ENCODE peak calls at places on chromosome 5, in five cellular contexts. One of them, this sample, is unnamed.

GRCh38 chr5:55497712-55498111 is 37.1 kb downstream of the PLPP1 start:
- DNase-seq in K562: no peak
- DNase-seq in HCT116: no peak
- DNase-seq in GM12878: no peak
- DNase-seq in HepG2: no peak
- DNase-seq in this sample: no peak

GRCh38 chr5:32068561-32068960 is 105.6 kb downstream of the GOLPH3 start:
- DNase-seq in K562: no peak
- DNase-seq in HCT116: no peak
- DNase-seq in GM12878: no peak
- DNase-seq in HepG2: no peak
- DNase-seq in this sample: no peak

GRCh38 chr5:14108170-14108996 is 34.8 kb upstream of the TRIO start:
- DNase-seq in K562: peak; percentile 78
- DNase-seq in HCT116: peak; percentile 71
- DNase-seq in GM12878: peak; percentile 44
- DNase-seq in HepG2: peak; percentile 54
- DNase-seq in this sample: peak; percentile 69

GRCh38 chr5:109786177-109786576 is 96.5 kb downstream of the MAN2A1 start:
- DNase-seq in K562: no peak
- DNase-seq in HCT116: no peak
- DNase-seq in GM12878: no peak
- DNase-seq in HepG2: no peak
- DNase-seq in this sample: no peak

GRCh38 chr5:140794594-140795258 is at the start of gene PCDHA2:
- DNase-seq in K562: no peak
- DNase-seq in HCT116: no peak
- DNase-seq in GM12878: no peak
- DNase-seq in HepG2: no peak
- DNase-seq in this sample: no peak

GRCh38 chr5:84255318-84255717 is 129.4 kb downstream of the EDIL3 start:
- DNase-seq in K562: no peak
- DNase-seq in HCT116: peak; percentile 47
- DNase-seq in GM12878: no peak
- DNase-seq in HepG2: peak; percentile 3
- DNase-seq in this sample: no peak

GRCh38 chr5:77319140-77319539 is 108.7 kb downstream of the PDE8B start:
- DNase-seq in K562: no peak
- DNase-seq in HCT116: no peak
- DNase-seq in GM12878: no peak
- DNase-seq in HepG2: no peak
- DNase-seq in this sample: no peak

GRCh38 chr5:4363045-4363444 is 767.4 kb downstream of the IRX1 start:
- DNase-seq in K562: no peak
- DNase-seq in HCT116: no peak
- DNase-seq in GM12878: no peak
- DNase-seq in HepG2: no peak
- DNase-seq in this sample: no peak

GRCh38 chr5:35852084-35852734 is 4.5 kb upstream of the IL7R start:
- DNase-seq in K562: no peak
- DNase-seq in HCT116: no peak
- DNase-seq in GM12878: peak; percentile 26
- DNase-seq in HepG2: no peak
- DNase-seq in this sample: peak; percentile 12

GRCh38 chr5:53362521-53362941 is 117.9 kb upstream of the FST start:
- DNase-seq in K562: no peak
- DNase-seq in HCT116: no peak
- DNase-seq in GM12878: no peak
- DNase-seq in HepG2: no peak
- DNase-seq in this sample: no peak

GRCh38 chr5:81853005-81853357 is 102.1 kb upstream of the SSBP2 start:
- DNase-seq in K562: peak; percentile 50
- DNase-seq in HCT116: no peak
- DNase-seq in GM12878: no peak
- DNase-seq in HepG2: no peak
- DNase-seq in this sample: no peak

GRCh38 chr5:81851481-81852178 is 100.7 kb upstream of the SSBP2 start:
- DNase-seq in K562: peak; percentile 90
- DNase-seq in HCT116: peak; percentile 84
- DNase-seq in GM12878: peak; percentile 77
- DNase-seq in HepG2: peak; percentile 58
- DNase-seq in this sample: peak; percentile 96

GRCh38 chr5:81850932-81851331 is 100.0 kb upstream of the SSBP2 start:
- DNase-seq in K562: no peak
- DNase-seq in HCT116: no peak
- DNase-seq in GM12878: no peak
- DNase-seq in HepG2: no peak
- DNase-seq in this sample: no peak

GRCh38 chr5:81850494-81850893 is 99.6 kb upstream of the SSBP2 start:
- DNase-seq in K562: no peak
- DNase-seq in HCT116: no peak
- DNase-seq in GM12878: no peak
- DNase-seq in HepG2: no peak
- DNase-seq in this sample: no peak

GRCh38 chr5:81852277-81853004 is 101.5 kb upstream of the SSBP2 start:
- DNase-seq in K562: peak; percentile 52
- DNase-seq in HCT116: peak; percentile 51
- DNase-seq in GM12878: no peak
- DNase-seq in HepG2: no peak
- DNase-seq in this sample: peak; percentile 55
- TF ChIP-seq ATF3 in K562: no peak
- TF ChIP-seq ATF3 in HCT116: no peak
- TF ChIP-seq ATF3 in GM12878: no peak
- TF ChIP-seq ATF3 in HepG2: no peak
- TF ChIP-seq ATF3 in this sample: no peak

GRCh38 chr5:88732862-88733261 is 150.1 kb downstream of the MEF2C start:
- DNase-seq in K562: no peak
- DNase-seq in HCT116: no peak
- DNase-seq in GM12878: no peak
- DNase-seq in HepG2: no peak
- DNase-seq in this sample: no peak

GRCh38 chr5:88724201-88724600 is 158.8 kb downstream of the MEF2C start:
- DNase-seq in K562: no peak
- DNase-seq in HCT116: peak; percentile 8
- DNase-seq in GM12878: no peak
- DNase-seq in HepG2: no peak
- DNase-seq in this sample: no peak

GRCh38 chr5:88729476-88730182 is 153.4 kb downstream of the MEF2C start:
- DNase-seq in K562: peak; percentile 43
- DNase-seq in HCT116: peak; percentile 75
- DNase-seq in GM12878: peak; percentile 73
- DNase-seq in HepG2: peak; percentile 61
- DNase-seq in this sample: peak; percentile 65

GRCh38 chr5:88732181-88732633 is 150.8 kb downstream of the MEF2C start:
- DNase-seq in K562: no peak
- DNase-seq in HCT116: no peak
- DNase-seq in GM12878: peak; percentile 94
- DNase-seq in HepG2: no peak
- DNase-seq in this sample: no peak

DNA sequence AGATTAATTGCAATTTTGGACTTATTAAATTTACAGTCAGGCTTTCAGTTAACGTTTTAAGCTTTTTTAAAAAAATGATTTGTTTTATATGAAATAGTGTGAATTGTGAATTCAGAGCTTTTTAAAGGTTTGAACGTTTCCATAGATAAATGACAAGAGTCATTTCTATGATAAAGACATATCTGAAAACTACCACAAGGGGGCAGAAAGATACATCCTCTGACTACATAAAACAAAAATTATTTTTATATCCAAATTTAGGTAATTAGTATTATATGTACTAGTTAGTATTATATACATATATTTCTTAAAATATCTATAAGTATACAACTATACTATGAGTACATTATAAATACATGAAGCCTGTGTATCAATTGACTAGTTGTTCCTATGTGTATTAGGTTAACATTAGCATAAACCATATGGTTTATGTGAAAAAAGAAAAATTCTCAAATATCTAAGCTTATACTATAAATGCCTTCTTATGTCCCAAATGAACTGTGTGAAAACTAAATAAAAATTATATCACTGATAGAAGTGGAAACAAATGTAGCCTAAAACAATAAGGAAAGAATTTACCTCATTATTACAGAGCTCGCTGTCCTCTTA is 155.2 kb downstream of the MEF2C start:
- DNase-seq in K562: no peak
- DNase-seq in HCT116: peak; percentile 15
- DNase-seq in GM12878: no peak
- DNase-seq in HepG2: no peak
- DNase-seq in this sample: no peak
- TF ChIP-seq ATF3 in K562: no peak
- TF ChIP-seq ATF3 in HCT116: no peak
- TF ChIP-seq ATF3 in GM12878: no peak
- TF ChIP-seq ATF3 in HepG2: no peak
- TF ChIP-seq ATF3 in this sample: no peak

GRCh38 chr5:138843789-138844461 is 31.2 kb downstream of the LRRTM2 start:
- DNase-seq in K562: no peak
- DNase-seq in HCT116: no peak
- DNase-seq in GM12878: no peak
- DNase-seq in HepG2: no peak
- DNase-seq in this sample: no peak
- TF ChIP-seq ATF3 in K562: no peak
- TF ChIP-seq ATF3 in HCT116: no peak
- TF ChIP-seq ATF3 in GM12878: no peak
- TF ChIP-seq ATF3 in HepG2: no peak
- TF ChIP-seq ATF3 in this sample: no peak

DNA sequence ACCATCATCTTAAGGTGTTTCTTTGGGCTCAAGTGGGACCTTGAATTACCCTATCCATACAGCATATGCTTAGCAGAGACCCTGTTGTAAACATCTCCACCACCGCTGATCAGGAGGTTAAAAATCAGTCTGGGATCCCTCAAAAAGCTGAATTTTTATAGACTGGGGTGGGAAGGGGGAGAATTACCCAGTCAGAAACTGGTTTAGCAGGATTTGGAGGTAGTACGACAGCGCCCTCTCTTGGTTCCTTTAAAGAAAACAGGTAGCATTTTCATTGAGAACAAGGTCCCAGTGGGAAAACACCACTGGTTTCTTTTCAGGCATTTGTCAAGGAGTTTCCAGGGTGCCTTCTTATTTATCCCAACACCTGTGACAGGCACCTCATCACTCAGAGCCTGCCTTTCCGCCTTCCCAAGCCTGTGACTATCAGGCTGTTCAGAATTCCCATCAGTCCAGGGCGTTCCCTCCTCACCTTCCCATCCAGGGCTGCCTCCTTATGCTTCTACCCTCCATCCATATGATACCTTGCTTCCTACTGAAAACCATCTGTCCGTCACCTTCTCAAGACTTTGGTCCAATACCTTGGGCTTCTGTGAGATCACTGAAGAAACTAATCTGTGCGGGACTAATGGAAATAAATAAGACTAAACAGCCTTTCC is 203.8 kb upstream of the RAI14 start:
- DNase-seq in K562: peak; percentile 32
- DNase-seq in HCT116: peak; percentile 34
- DNase-seq in GM12878: no peak
- DNase-seq in HepG2: no peak
- DNase-seq in this sample: no peak
- TF ChIP-seq ATF3 in K562: no peak
- TF ChIP-seq ATF3 in HCT116: no peak
- TF ChIP-seq ATF3 in GM12878: no peak
- TF ChIP-seq ATF3 in HepG2: no peak
- TF ChIP-seq ATF3 in this sample: no peak

GRCh38 chr5:132093310-132093709 is 19.7 kb downstream of the CSF2 start:
- DNase-seq in K562: no peak
- DNase-seq in HCT116: no peak
- DNase-seq in GM12878: no peak
- DNase-seq in HepG2: no peak
- DNase-seq in this sample: no peak

GRCh38 chr5:132087661-132088060 is 14.1 kb downstream of the CSF2 start:
- DNase-seq in K562: no peak
- DNase-seq in HCT116: no peak
- DNase-seq in GM12878: no peak
- DNase-seq in HepG2: no peak
- DNase-seq in this sample: no peak

GRCh38 chr5:132087176-132087575 is 13.6 kb downstream of the CSF2 start:
- DNase-seq in K562: no peak
- DNase-seq in HCT116: no peak
- DNase-seq in GM12878: no peak
- DNase-seq in HepG2: no peak
- DNase-seq in this sample: no peak

GRCh38 chr5:132089363-132089762 is 15.8 kb downstream of the CSF2 start:
- DNase-seq in K562: no peak
- DNase-seq in HCT116: no peak
- DNase-seq in GM12878: no peak
- DNase-seq in HepG2: no peak
- DNase-seq in this sample: no peak

GRCh38 chr5:132090107-132090506 is 16.5 kb downstream of the CSF2 start:
- DNase-seq in K562: no peak
- DNase-seq in HCT116: peak; percentile 44
- DNase-seq in GM12878: no peak
- DNase-seq in HepG2: no peak
- DNase-seq in this sample: no peak
- TF ChIP-seq ATF3 in K562: no peak
- TF ChIP-seq ATF3 in HCT116: no peak
- TF ChIP-seq ATF3 in GM12878: no peak
- TF ChIP-seq ATF3 in HepG2: no peak
- TF ChIP-seq ATF3 in this sample: no peak

GRCh38 chr5:52015760-52016159 is 632.5 kb downstream of the ISL1 start:
- DNase-seq in K562: no peak
- DNase-seq in HCT116: no peak
- DNase-seq in GM12878: no peak
- DNase-seq in HepG2: peak; percentile 27
- DNase-seq in this sample: no peak
- TF ChIP-seq ATF3 in K562: no peak
- TF ChIP-seq ATF3 in HCT116: no peak
- TF ChIP-seq ATF3 in GM12878: no peak
- TF ChIP-seq ATF3 in HepG2: no peak
- TF ChIP-seq ATF3 in this sample: no peak

DNA sequence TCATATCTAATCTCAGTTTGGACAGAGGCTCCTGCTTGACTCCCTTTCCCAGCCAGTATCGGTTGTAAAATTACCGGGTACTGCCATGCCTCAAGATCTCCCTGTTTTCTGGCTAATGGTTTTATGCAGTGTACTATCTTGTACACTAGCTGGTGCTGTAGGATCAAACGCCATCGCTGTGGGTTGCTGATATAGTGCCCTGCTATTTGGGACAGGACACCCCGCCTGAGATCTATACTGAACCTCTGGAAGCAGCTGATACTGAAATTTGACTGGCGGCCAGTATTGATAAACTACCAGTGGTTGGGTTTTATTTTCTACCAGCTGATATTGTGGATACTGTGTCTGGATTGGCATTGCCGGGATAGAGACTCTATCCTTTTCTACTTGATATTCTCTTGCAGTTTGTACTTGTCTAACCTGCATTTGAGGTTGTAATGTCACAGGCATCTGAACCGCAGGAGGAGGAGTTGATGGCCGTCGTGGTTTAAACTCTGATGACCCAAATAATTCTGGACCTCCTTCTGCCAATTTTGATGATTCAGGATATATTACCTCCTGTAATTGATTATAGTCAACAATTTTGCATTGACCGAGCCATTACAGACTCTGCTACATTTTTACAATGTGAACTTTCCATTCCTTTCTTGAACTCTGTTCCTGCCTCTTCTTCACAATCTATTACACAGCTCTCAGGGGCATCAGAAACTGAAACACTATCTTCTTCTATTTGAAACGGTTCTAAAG is 112.5 kb upstream of the LARP1 start:
- DNase-seq in K562: peak; percentile 66
- DNase-seq in HCT116: peak; percentile 16
- DNase-seq in GM12878: no peak
- DNase-seq in HepG2: peak; percentile 37
- DNase-seq in this sample: no peak
- TF ChIP-seq ATF3 in K562: no peak
- TF ChIP-seq ATF3 in HCT116: no peak
- TF ChIP-seq ATF3 in GM12878: no peak
- TF ChIP-seq ATF3 in HepG2: no peak
- TF ChIP-seq ATF3 in this sample: no peak